ENCODE peak calls at places on chromosomes 11 and 22, in six cellular contexts. One of them, this sample, is unnamed.

GRCh38 chr22:49380828-49381114 is 446.9 kb downstream of the BRD1 start:
- DNase-seq in IMR-90: no peak
- DNase-seq in mesendoderm: no peak
- DNase-seq in H1: no peak
- DNase-seq in mesenchymal stem cell: no peak
- DNase-seq in H9: no peak
- DNase-seq in this sample: no peak

GRCh38 chr11:104614117-104614716 is 284.0 kb downstream of the CASP12 start:
- DNase-seq in IMR-90: no peak
- DNase-seq in mesendoderm: no peak
- DNase-seq in H1: no peak
- DNase-seq in mesenchymal stem cell: no peak
- DNase-seq in H9: no peak
- DNase-seq in this sample: no peak

GRCh38 chr11:1281974-1282365 is 27.5 kb downstream of the TOLLIP start:
- DNase-seq in IMR-90: no peak
- DNase-seq in mesendoderm: peak; percentile 66
- DNase-seq in H1: no peak
- DNase-seq in mesenchymal stem cell: no peak
- DNase-seq in H9: no peak
- DNase-seq in this sample: no peak

GRCh38 chr11:67466962-67467771 is 1.9 kb downstream of the TMEM134 start:
- DNase-seq in IMR-90: no peak
- DNase-seq in mesendoderm: no peak
- DNase-seq in H1: no peak
- DNase-seq in mesenchymal stem cell: no peak
- DNase-seq in H9: no peak
- DNase-seq in this sample: no peak

GRCh38 chr11:130832571-130833432 is 83.5 kb downstream of the SNX19 start:
- DNase-seq in IMR-90: peak; percentile 53
- DNase-seq in mesendoderm: no peak
- DNase-seq in H1: no peak
- DNase-seq in mesenchymal stem cell: peak; percentile 37
- DNase-seq in H9: no peak
- DNase-seq in this sample: no peak

GRCh38 chr11:94543695-94544581 is at the start of gene FUT4:
- DNase-seq in IMR-90: peak; percentile 74
- DNase-seq in mesendoderm: peak; percentile 93
- DNase-seq in H1: peak; percentile 89
- DNase-seq in mesenchymal stem cell: peak; percentile 87
- DNase-seq in H9: peak; percentile 90
- DNase-seq in this sample: peak; percentile 72

GRCh38 chr11:68313574-68314202 is 1.3 kb downstream of the LRP5 start:
- DNase-seq in IMR-90: peak; percentile 30
- DNase-seq in mesendoderm: no peak
- DNase-seq in H1: no peak
- DNase-seq in mesenchymal stem cell: peak; percentile 66
- DNase-seq in H9: peak; percentile 36
- DNase-seq in this sample: no peak

GRCh38 chr22:22571429-22571828 is 12.4 kb upstream of the PRAME start:
- DNase-seq in IMR-90: no peak
- DNase-seq in mesendoderm: no peak
- DNase-seq in H1: no peak
- DNase-seq in mesenchymal stem cell: no peak
- DNase-seq in H9: no peak
- DNase-seq in this sample: no peak

GRCh38 chr11:10456519-10456918 is 1.5 kb downstream of the AMPD3 start:
- DNase-seq in IMR-90: no peak
- DNase-seq in mesendoderm: peak; percentile 20
- DNase-seq in H1: no peak
- DNase-seq in mesenchymal stem cell: no peak
- DNase-seq in H9: peak; percentile 25
- DNase-seq in this sample: no peak

GRCh38 chr11:97729546-97730272 is 1291.0 kb upstream of the CNTN5 start:
- DNase-seq in IMR-90: no peak
- DNase-seq in mesendoderm: no peak
- DNase-seq in H1: no peak
- DNase-seq in mesenchymal stem cell: no peak
- DNase-seq in H9: no peak
- DNase-seq in this sample: no peak

GRCh38 chr22:44380716-44381500 is 68.2 kb upstream of the SHISAL1 start:
- DNase-seq in IMR-90: no peak
- DNase-seq in mesendoderm: no peak
- DNase-seq in H1: no peak
- DNase-seq in mesenchymal stem cell: no peak
- DNase-seq in H9: no peak
- DNase-seq in this sample: no peak

GRCh38 chr22:32707971-32708370 is 93.5 kb upstream of the TIMP3 start:
- DNase-seq in IMR-90: no peak
- DNase-seq in mesendoderm: no peak
- DNase-seq in H1: no peak
- DNase-seq in mesenchymal stem cell: no peak
- DNase-seq in H9: no peak
- DNase-seq in this sample: no peak

GRCh38 chr11:69217276-69218105 is 61.8 kb downstream of the SMIM38 start:
- DNase-seq in IMR-90: no peak
- DNase-seq in mesendoderm: no peak
- DNase-seq in H1: peak; percentile 19
- DNase-seq in mesenchymal stem cell: no peak
- DNase-seq in H9: peak; percentile 16
- DNase-seq in this sample: no peak

GRCh38 chr11:24687748-24688147 is 190.9 kb downstream of the LUZP2 start:
- DNase-seq in IMR-90: no peak
- DNase-seq in mesendoderm: no peak
- DNase-seq in H1: no peak
- DNase-seq in mesenchymal stem cell: no peak
- DNase-seq in H9: no peak
- DNase-seq in this sample: no peak

GRCh38 chr11:69839516-69839915 is 20.3 kb upstream of the FGF3 start:
- DNase-seq in IMR-90: no peak
- DNase-seq in mesendoderm: no peak
- DNase-seq in H1: no peak
- DNase-seq in mesenchymal stem cell: no peak
- DNase-seq in H9: no peak
- DNase-seq in this sample: no peak

GRCh38 chr22:30694638-30695350 is at the start of gene OSBP2:
- DNase-seq in IMR-90: no peak
- DNase-seq in mesendoderm: no peak
- DNase-seq in H1: peak; percentile 79
- DNase-seq in mesenchymal stem cell: no peak
- DNase-seq in H9: peak; percentile 45
- DNase-seq in this sample: peak; percentile 51

GRCh38 chr11:47355283-47356128 is 3.0 kb upstream of the MYBPC3 start:
- DNase-seq in IMR-90: peak; percentile 88
- DNase-seq in mesendoderm: peak; percentile 98
- DNase-seq in H1: peak; percentile 100
- DNase-seq in mesenchymal stem cell: peak; percentile 86
- DNase-seq in H9: peak; percentile 98
- DNase-seq in this sample: peak; percentile 90

GRCh38 chr11:560305-561147 is at the start of the genes LMNTD2 and RASSF7:
- DNase-seq in IMR-90: peak; percentile 70
- DNase-seq in mesendoderm: peak; percentile 93
- DNase-seq in H1: peak; percentile 98
- DNase-seq in mesenchymal stem cell: peak; percentile 82
- DNase-seq in H9: peak; percentile 93
- DNase-seq in this sample: peak; percentile 91

GRCh38 chr11:79060081-79060480 is 380.7 kb downstream of the TENM4 start:
- DNase-seq in IMR-90: no peak
- DNase-seq in mesendoderm: peak; percentile 41
- DNase-seq in H1: no peak
- DNase-seq in mesenchymal stem cell: no peak
- DNase-seq in H9: no peak
- DNase-seq in this sample: no peak

GRCh38 chr11:131661137-131661536 is 290.7 kb downstream of the NTM start:
- DNase-seq in IMR-90: peak; percentile 32
- DNase-seq in mesendoderm: no peak
- DNase-seq in H1: no peak
- DNase-seq in mesenchymal stem cell: peak; percentile 25
- DNase-seq in H9: no peak
- DNase-seq in this sample: no peak

GRCh38 chr11:123518496-123519054 is 88.5 kb downstream of the GRAMD1B start:
- DNase-seq in IMR-90: no peak
- DNase-seq in mesendoderm: no peak
- DNase-seq in H1: no peak
- DNase-seq in mesenchymal stem cell: no peak
- DNase-seq in H9: no peak
- DNase-seq in this sample: no peak

GRCh38 chr11:125418396-125418795 is 77.7 kb downstream of the FEZ1 start:
- DNase-seq in IMR-90: no peak
- DNase-seq in mesendoderm: peak; percentile 80
- DNase-seq in H1: no peak
- DNase-seq in mesenchymal stem cell: no peak
- DNase-seq in H9: no peak
- DNase-seq in this sample: no peak

GRCh38 chr11:69163842-69164241 is 8.1 kb downstream of the SMIM38 start:
- DNase-seq in IMR-90: no peak
- DNase-seq in mesendoderm: no peak
- DNase-seq in H1: no peak
- DNase-seq in mesenchymal stem cell: no peak
- DNase-seq in H9: no peak
- DNase-seq in this sample: no peak

GRCh38 chr11:126992065-126992803 is 8.3 kb downstream of the KIRREL3 start:
- DNase-seq in IMR-90: peak; percentile 98
- DNase-seq in mesendoderm: peak; percentile 57
- DNase-seq in H1: no peak
- DNase-seq in mesenchymal stem cell: peak; percentile 79
- DNase-seq in H9: no peak
- DNase-seq in this sample: no peak

GRCh38 chr11:19868281-19868821 is 155.7 kb downstream of the NAV2 start:
- DNase-seq in IMR-90: peak; percentile 65
- DNase-seq in mesendoderm: peak; percentile 32
- DNase-seq in H1: no peak
- DNase-seq in mesenchymal stem cell: no peak
- DNase-seq in H9: no peak
- DNase-seq in this sample: no peak

GRCh38 chr11:46693597-46694012 is 6.8 kb downstream of the ARHGAP1 start:
- DNase-seq in IMR-90: peak; percentile 22
- DNase-seq in mesendoderm: no peak
- DNase-seq in H1: no peak
- DNase-seq in mesenchymal stem cell: peak; percentile 77
- DNase-seq in H9: no peak
- DNase-seq in this sample: no peak

GRCh38 chr11:6431861-6432260 is 8.9 kb downstream of the HPX start:
- DNase-seq in IMR-90: peak; percentile 65
- DNase-seq in mesendoderm: peak; percentile 40
- DNase-seq in H1: no peak
- DNase-seq in mesenchymal stem cell: peak; percentile 40
- DNase-seq in H9: no peak
- DNase-seq in this sample: no peak

GRCh38 chr11:65425971-65426838 is 3.6 kb downstream of the NEAT1 start:
- DNase-seq in IMR-90: peak; percentile 89
- DNase-seq in mesendoderm: no peak
- DNase-seq in H1: no peak
- DNase-seq in mesenchymal stem cell: peak; percentile 88
- DNase-seq in H9: no peak
- DNase-seq in this sample: no peak

GRCh38 chr11:86395061-86395551 is 20.4 kb downstream of the CCDC81 start:
- DNase-seq in IMR-90: peak; percentile 34
- DNase-seq in mesendoderm: peak; percentile 69
- DNase-seq in H1: no peak
- DNase-seq in mesenchymal stem cell: peak; percentile 65
- DNase-seq in H9: peak; percentile 53
- DNase-seq in this sample: no peak

GRCh38 chr11:135027461-135027860 is 615.4 kb upstream of the B3GAT1 start:
- DNase-seq in IMR-90: peak; percentile 31
- DNase-seq in mesendoderm: peak; percentile 82
- DNase-seq in H1: peak; percentile 76
- DNase-seq in mesenchymal stem cell: peak; percentile 17
- DNase-seq in H9: peak; percentile 67
- DNase-seq in this sample: peak; percentile 65

GRCh38 chr11:72742522-72743320 is 9.5 kb downstream of the ARAP1 start:
- DNase-seq in IMR-90: no peak
- DNase-seq in mesendoderm: no peak
- DNase-seq in H1: no peak
- DNase-seq in mesenchymal stem cell: no peak
- DNase-seq in H9: no peak
- DNase-seq in this sample: no peak

GRCh38 chr11:82680252-82680651 is 53.4 kb downstream of the FAM181B start:
- DNase-seq in IMR-90: no peak
- DNase-seq in mesendoderm: peak; percentile 65
- DNase-seq in H1: no peak
- DNase-seq in mesenchymal stem cell: no peak
- DNase-seq in H9: no peak
- DNase-seq in this sample: no peak
- H2BK15ac ChIP-seq in IMR-90: no peak overlapping the region
- H2BK15ac ChIP-seq in mesendoderm: no peak overlapping the region
- H2BK15ac ChIP-seq in H1: no peak overlapping the region
- H2BK15ac ChIP-seq in mesenchymal stem cell: no peak overlapping the region
- H2BK15ac ChIP-seq in H9: no peak overlapping the region
- H2BK15ac ChIP-seq in this sample: no peak overlapping the region

GRCh38 chr11:102295045-102295444 is 22.2 kb upstream of the BIRC3 start:
- DNase-seq in IMR-90: no peak
- DNase-seq in mesendoderm: no peak
- DNase-seq in H1: no peak
- DNase-seq in mesenchymal stem cell: no peak
- DNase-seq in H9: no peak
- DNase-seq in this sample: no peak
- H3K9ac ChIP-seq in IMR-90: no peak overlapping the region
- H3K9ac ChIP-seq in mesendoderm: no peak overlapping the region
- H3K9ac ChIP-seq in H1: no peak overlapping the region
- H3K9ac ChIP-seq in mesenchymal stem cell: no peak overlapping the region
- H3K9ac ChIP-seq in H9: no peak overlapping the region
- H3K9ac ChIP-seq in this sample: no peak overlapping the region

GRCh38 chr22:25403752-25404471 is 160.6 kb upstream of the GRK3 start:
- DNase-seq in IMR-90: peak; percentile 41
- DNase-seq in mesendoderm: peak; percentile 55
- DNase-seq in H1: no peak
- DNase-seq in mesenchymal stem cell: peak; percentile 57
- DNase-seq in H9: no peak
- DNase-seq in this sample: no peak
- H2BK15ac ChIP-seq in IMR-90: peak overlapping the region; percentile 0
- H2BK15ac ChIP-seq in mesendoderm: no peak overlapping the region
- H2BK15ac ChIP-seq in H1: peak overlapping the region; percentile 88
- H2BK15ac ChIP-seq in mesenchymal stem cell: no peak overlapping the region
- H2BK15ac ChIP-seq in H9: no peak overlapping the region
- H2BK15ac ChIP-seq in this sample: no peak overlapping the region

DNA sequence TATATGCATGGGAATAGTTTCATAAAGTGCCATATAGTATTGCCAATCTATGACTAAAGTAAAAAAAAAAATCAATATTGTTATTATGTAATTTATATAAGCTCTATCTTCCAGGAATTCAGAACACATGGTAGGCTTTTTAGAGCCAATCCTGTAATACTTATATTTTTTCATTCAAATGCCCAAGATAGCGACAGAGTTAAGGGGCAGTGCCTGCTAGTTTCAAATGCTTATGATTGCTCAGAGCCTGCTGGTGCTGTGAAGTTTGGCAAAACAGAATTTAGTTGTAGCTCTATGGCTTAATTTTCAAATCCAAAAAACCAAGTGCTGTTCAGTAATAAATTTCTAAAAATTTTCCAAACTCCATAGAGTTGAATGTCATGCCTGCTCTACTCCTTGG is 39.0 kb upstream of the BLID start:
- DNase-seq in IMR-90: no peak
- DNase-seq in mesendoderm: no peak
- DNase-seq in H1: no peak
- DNase-seq in mesenchymal stem cell: no peak
- DNase-seq in H9: no peak
- DNase-seq in this sample: no peak
- H3K9ac ChIP-seq in IMR-90: no peak overlapping the region
- H3K9ac ChIP-seq in mesendoderm: no peak overlapping the region
- H3K9ac ChIP-seq in H1: no peak overlapping the region
- H3K9ac ChIP-seq in mesenchymal stem cell: peak overlapping the region; percentile 94
- H3K9ac ChIP-seq in H9: no peak overlapping the region
- H3K9ac ChIP-seq in this sample: no peak overlapping the region

GRCh38 chr11:60919956-60920355 is 4.3 kb upstream of the TMEM132A start:
- DNase-seq in IMR-90: no peak
- DNase-seq in mesendoderm: no peak
- DNase-seq in H1: no peak
- DNase-seq in mesenchymal stem cell: no peak
- DNase-seq in H9: no peak
- DNase-seq in this sample: no peak
- H2BK15ac ChIP-seq in IMR-90: no peak overlapping the region
- H2BK15ac ChIP-seq in mesendoderm: no peak overlapping the region
- H2BK15ac ChIP-seq in H1: no peak overlapping the region
- H2BK15ac ChIP-seq in mesenchymal stem cell: no peak overlapping the region
- H2BK15ac ChIP-seq in H9: no peak overlapping the region
- H2BK15ac ChIP-seq in this sample: no peak overlapping the region

This sample was measured in neuronal stem cell.